ENCODE peak calls at places on chromosomes 16 and 17, in seven cellular contexts. One of them, this sample, is unnamed.

GRCh38 chr16:87635541-87636049 is 33.3 kb downstream of the JPH3 start:
- DNase-seq in coronary artery: no peak
- DNase-seq in neural progenitor cell: peak
- DNase-seq in left lung: peak
- DNase-seq in hepatocyte: peak
- DNase-seq in left ventricle myocardium inferior: peak
- DNase-seq in H1: peak
- DNase-seq in this sample: peak

GRCh38 chr16:86078121-86078600 is 179.2 kb downstream of the IRF8 start:
- DNase-seq in coronary artery: no peak
- DNase-seq in H1: no peak
- DNase-seq in left ventricle myocardium inferior: no peak
- DNase-seq in hepatocyte: no peak
- DNase-seq in left lung: peak
- DNase-seq in neural progenitor cell: no peak
- DNase-seq in this sample: no peak

GRCh38 chr16:73031155-73031866 is 16.6 kb downstream of the ZFHX3 start:
- DNase-seq in coronary artery: no peak
- DNase-seq in hepatocyte: no peak
- DNase-seq in H1: no peak
- DNase-seq in neural progenitor cell: no peak
- DNase-seq in left ventricle myocardium inferior: no peak
- DNase-seq in left lung: no peak
- DNase-seq in this sample: no peak

GRCh38 chr17:76107507-76107906 is 3.9 kb upstream of the EXOC7 start:
- DNase-seq in hepatocyte: no peak
- DNase-seq in coronary artery: no peak
- DNase-seq in neural progenitor cell: peak
- DNase-seq in H1: no peak
- DNase-seq in left lung: no peak
- DNase-seq in left ventricle myocardium inferior: no peak
- DNase-seq in this sample: no peak

GRCh38 chr16:74931445-74931844 is 53.5 kb downstream of the WDR59 start:
- DNase-seq in H1: no peak
- DNase-seq in hepatocyte: no peak
- DNase-seq in neural progenitor cell: no peak
- DNase-seq in coronary artery: no peak
- DNase-seq in left lung: no peak
- DNase-seq in left ventricle myocardium inferior: no peak
- DNase-seq in this sample: no peak

GRCh38 chr16:87525352-87525751 is 32.5 kb upstream of the ZCCHC14 start:
- DNase-seq in left lung: no peak
- DNase-seq in H1: no peak
- DNase-seq in coronary artery: no peak
- DNase-seq in hepatocyte: no peak
- DNase-seq in neural progenitor cell: no peak
- DNase-seq in left ventricle myocardium inferior: no peak
- DNase-seq in this sample: no peak

GRCh38 chr17:77146882-77147281 is 6.1 kb downstream of the SEC14L1 start:
- DNase-seq in hepatocyte: peak
- DNase-seq in H1: no peak
- DNase-seq in left lung: peak
- DNase-seq in left ventricle myocardium inferior: no peak
- DNase-seq in coronary artery: no peak
- DNase-seq in neural progenitor cell: no peak
- DNase-seq in this sample: peak

GRCh38 chr17:81444610-81445339 is 49.5 kb downstream of the BAHCC1 start:
- DNase-seq in left lung: no peak
- DNase-seq in H1: no peak
- DNase-seq in coronary artery: no peak
- DNase-seq in hepatocyte: no peak
- DNase-seq in left ventricle myocardium inferior: no peak
- DNase-seq in neural progenitor cell: no peak
- DNase-seq in this sample: no peak

GRCh38 chr16:87190288-87191240 is 126.6 kb downstream of the C16orf95 start:
- DNase-seq in neural progenitor cell: no peak
- DNase-seq in left ventricle myocardium inferior: no peak
- DNase-seq in hepatocyte: no peak
- DNase-seq in H1: no peak
- DNase-seq in coronary artery: no peak
- DNase-seq in left lung: no peak
- DNase-seq in this sample: no peak

GRCh38 chr17:27348196-27348595 is 54.3 kb downstream of the WSB1 start:
- DNase-seq in coronary artery: no peak
- DNase-seq in left lung: no peak
- DNase-seq in H1: no peak
- DNase-seq in neural progenitor cell: no peak
- DNase-seq in left ventricle myocardium inferior: no peak
- DNase-seq in hepatocyte: no peak
- DNase-seq in this sample: no peak

GRCh38 chr17:29585080-29585751 is 4.2 kb downstream of the GIT1 start:
- DNase-seq in neural progenitor cell: no peak
- DNase-seq in left lung: no peak
- DNase-seq in H1: no peak
- DNase-seq in coronary artery: no peak
- DNase-seq in left ventricle myocardium inferior: no peak
- DNase-seq in hepatocyte: no peak
- DNase-seq in this sample: peak

GRCh38 chr16:64771273-64771672 is 350.6 kb downstream of the CDH11 start:
- DNase-seq in H1: no peak
- DNase-seq in coronary artery: peak
- DNase-seq in left ventricle myocardium inferior: no peak
- DNase-seq in hepatocyte: no peak
- DNase-seq in neural progenitor cell: no peak
- DNase-seq in left lung: no peak
- DNase-seq in this sample: no peak

GRCh38 chr16:84999857-85000480 is 11.4 kb downstream of the ZDHHC7 start:
- DNase-seq in neural progenitor cell: no peak
- DNase-seq in left ventricle myocardium inferior: no peak
- DNase-seq in coronary artery: no peak
- DNase-seq in H1: no peak
- DNase-seq in left lung: no peak
- DNase-seq in hepatocyte: no peak
- DNase-seq in this sample: no peak

GRCh38 chr17:70124723-70125122 is 44.6 kb upstream of the KCNJ2 start:
- DNase-seq in left lung: no peak
- DNase-seq in H1: no peak
- DNase-seq in coronary artery: no peak
- DNase-seq in neural progenitor cell: no peak
- DNase-seq in hepatocyte: no peak
- DNase-seq in left ventricle myocardium inferior: no peak
- DNase-seq in this sample: no peak
- H3K4me3 ChIP-seq in left lung: no peak
- H3K4me3 ChIP-seq in H1: no peak
- H3K4me3 ChIP-seq in coronary artery: no peak
- H3K4me3 ChIP-seq in neural progenitor cell: no peak
- H3K4me3 ChIP-seq in hepatocyte: no peak
- H3K4me3 ChIP-seq in left ventricle myocardium inferior: no peak
- H3K4me3 ChIP-seq in this sample: no peak

GRCh38 chr17:50183439-50184001 is 17.7 kb downstream of the SGCA start:
- DNase-seq in left ventricle myocardium inferior: no peak
- DNase-seq in hepatocyte: no peak
- DNase-seq in left lung: no peak
- DNase-seq in H1: no peak
- DNase-seq in coronary artery: no peak
- DNase-seq in neural progenitor cell: no peak
- DNase-seq in this sample: peak

GRCh38 chr17:50185724-50186545 is 15.5 kb downstream of the COL1A1 start:
- DNase-seq in left ventricle myocardium inferior: no peak
- DNase-seq in hepatocyte: no peak
- DNase-seq in H1: no peak
- DNase-seq in left lung: no peak
- DNase-seq in neural progenitor cell: no peak
- DNase-seq in coronary artery: no peak
- DNase-seq in this sample: no peak

GRCh38 chr17:50182783-50183438 is 17.1 kb downstream of the SGCA start:
- DNase-seq in hepatocyte: no peak
- DNase-seq in coronary artery: no peak
- DNase-seq in left ventricle myocardium inferior: no peak
- DNase-seq in H1: no peak
- DNase-seq in left lung: no peak
- DNase-seq in neural progenitor cell: no peak
- DNase-seq in this sample: no peak

GRCh38 chr17:50184611-50185398 is 16.6 kb downstream of the COL1A1 start:
- DNase-seq in left ventricle myocardium inferior: peak
- DNase-seq in hepatocyte: no peak
- DNase-seq in H1: no peak
- DNase-seq in left lung: no peak
- DNase-seq in neural progenitor cell: peak
- DNase-seq in coronary artery: peak
- DNase-seq in this sample: no peak

DNA sequence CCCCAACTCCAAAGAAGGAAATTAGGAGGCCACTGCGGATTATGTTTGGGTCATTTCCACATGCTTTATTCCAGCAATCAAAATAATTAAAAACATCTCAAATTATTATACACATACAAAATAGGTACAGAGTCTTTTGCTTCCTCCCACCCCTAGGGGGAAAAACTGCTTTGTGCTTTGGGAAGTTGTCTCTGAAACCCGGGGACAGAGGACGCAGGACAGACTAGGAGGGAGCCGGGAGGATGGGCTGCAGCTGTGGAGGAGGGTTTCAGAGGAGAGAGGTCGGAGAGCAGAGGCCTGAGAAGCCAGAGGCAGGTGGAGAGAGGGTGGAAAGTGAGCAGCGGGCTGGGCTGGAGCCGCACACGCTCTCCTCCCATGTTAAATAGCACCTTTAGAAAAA is 17.4 kb downstream of the COL1A1 start:
- DNase-seq in left lung: no peak
- DNase-seq in neural progenitor cell: peak
- DNase-seq in left ventricle myocardium inferior: no peak
- DNase-seq in hepatocyte: no peak
- DNase-seq in coronary artery: no peak
- DNase-seq in H1: no peak
- DNase-seq in this sample: peak
- H3K27ac ChIP-seq in left lung: no peak
- H3K27ac ChIP-seq in neural progenitor cell: no peak
- H3K27ac ChIP-seq in left ventricle myocardium inferior: no peak
- H3K27ac ChIP-seq in hepatocyte: peak
- H3K27ac ChIP-seq in coronary artery: peak
- H3K27ac ChIP-seq in H1: no peak
- H3K27ac ChIP-seq in this sample: no peak

DNA sequence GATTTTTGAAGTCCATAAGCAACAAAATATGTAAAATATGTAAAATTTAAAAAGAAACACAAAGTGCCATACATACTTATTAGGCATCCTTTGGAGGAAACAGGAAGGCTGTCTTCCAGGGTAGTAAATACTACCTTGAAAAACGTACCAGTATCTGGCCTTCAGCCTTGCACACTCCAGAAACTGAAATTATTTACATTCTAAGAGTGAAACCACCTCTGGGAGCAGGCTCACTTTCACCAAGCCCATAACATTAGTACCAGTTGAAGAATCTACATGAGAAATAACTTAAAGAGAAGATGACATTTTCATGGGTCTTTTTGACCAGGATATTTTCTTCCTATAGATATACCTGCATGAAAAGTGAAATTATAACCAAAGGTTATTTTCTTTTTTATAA is 6.4 kb downstream of the KRTAP9-1 start:
- DNase-seq in left lung: no peak
- DNase-seq in H1: no peak
- DNase-seq in coronary artery: no peak
- DNase-seq in neural progenitor cell: no peak
- DNase-seq in left ventricle myocardium inferior: no peak
- DNase-seq in hepatocyte: no peak
- DNase-seq in this sample: no peak
- H3K4me3 ChIP-seq in left lung: no peak
- H3K4me3 ChIP-seq in H1: no peak
- H3K4me3 ChIP-seq in coronary artery: no peak
- H3K4me3 ChIP-seq in neural progenitor cell: no peak
- H3K4me3 ChIP-seq in left ventricle myocardium inferior: no peak
- H3K4me3 ChIP-seq in hepatocyte: no peak
- H3K4me3 ChIP-seq in this sample: no peak

GRCh38 chr17:39627170-39627716 is 491 bp downstream of the PPP1R1B start:
- DNase-seq in neural progenitor cell: peak
- DNase-seq in left lung: no peak
- DNase-seq in H1: no peak
- DNase-seq in coronary artery: no peak
- DNase-seq in left ventricle myocardium inferior: no peak
- DNase-seq in hepatocyte: no peak
- DNase-seq in this sample: no peak

GRCh38 chr17:39626171-39626670 is 531 bp upstream of the PPP1R1B start:
- DNase-seq in hepatocyte: no peak
- DNase-seq in H1: no peak
- DNase-seq in neural progenitor cell: no peak
- DNase-seq in left lung: no peak
- DNase-seq in left ventricle myocardium inferior: no peak
- DNase-seq in coronary artery: no peak
- DNase-seq in this sample: no peak

GRCh38 chr17:39627717-39628516 is 1.2 kb downstream of the PPP1R1B start:
- DNase-seq in left ventricle myocardium inferior: no peak
- DNase-seq in H1: no peak
- DNase-seq in left lung: no peak
- DNase-seq in hepatocyte: no peak
- DNase-seq in neural progenitor cell: peak
- DNase-seq in coronary artery: no peak
- DNase-seq in this sample: no peak

GRCh38 chr17:39625198-39625769 is 1.5 kb upstream of the PPP1R1B start:
- DNase-seq in H1: no peak
- DNase-seq in left lung: no peak
- DNase-seq in left ventricle myocardium inferior: no peak
- DNase-seq in neural progenitor cell: no peak
- DNase-seq in hepatocyte: no peak
- DNase-seq in coronary artery: no peak
- DNase-seq in this sample: no peak

GRCh38 chr17:39626671-39627169 is at the start of gene PPP1R1B:
- DNase-seq in coronary artery: no peak
- DNase-seq in left ventricle myocardium inferior: no peak
- DNase-seq in neural progenitor cell: peak
- DNase-seq in left lung: no peak
- DNase-seq in H1: peak
- DNase-seq in hepatocyte: no peak
- DNase-seq in this sample: no peak
- H3K27ac ChIP-seq in coronary artery: no peak
- H3K27ac ChIP-seq in left ventricle myocardium inferior: no peak
- H3K27ac ChIP-seq in neural progenitor cell: no peak
- H3K27ac ChIP-seq in left lung: no peak
- H3K27ac ChIP-seq in H1: no peak
- H3K27ac ChIP-seq in hepatocyte: no peak
- H3K27ac ChIP-seq in this sample: no peak

GRCh38 chr16:3057181-3058166 is 8.0 kb upstream of the IL32 start:
- DNase-seq in left lung: no peak
- DNase-seq in hepatocyte: no peak
- DNase-seq in coronary artery: no peak
- DNase-seq in H1: no peak
- DNase-seq in left ventricle myocardium inferior: no peak
- DNase-seq in neural progenitor cell: no peak
- DNase-seq in this sample: no peak
- H3K4me3 ChIP-seq in left lung: no peak
- H3K4me3 ChIP-seq in hepatocyte: no peak
- H3K4me3 ChIP-seq in coronary artery: peak
- H3K4me3 ChIP-seq in H1: peak
- H3K4me3 ChIP-seq in left ventricle myocardium inferior: peak
- H3K4me3 ChIP-seq in neural progenitor cell: peak
- H3K4me3 ChIP-seq in this sample: peak